ENCODE peak calls at places on chromosomes 5 and 9, in five cellular contexts. S, F, Z, Y and D are unnamed samples.

GRCh38 chr5:97658116-97658900 is 475.3 kb upstream of the RIOK2 start:
- DNase-seq in S (no peak), F (peak; percentile 28), Z (no peak), Y (no peak), D (no peak)

GRCh38 chr5:129973716-129974426 is 69.6 kb downstream of the CHSY3 start:
- DNase-seq in S (no peak), F (peak; percentile 8), Z (no peak), Y (no peak), D (no peak)

GRCh38 chr5:173056783-173057061 is 570 bp downstream of the CREBRF start:
- DNase-seq in S (no peak), F (no peak), Z (no peak), Y (no peak), D (no peak)

GRCh38 chr5:131979816-131980215 is 31.6 kb downstream of the ACSL6 start:
- DNase-seq in S (peak; percentile 16), F (no peak), Z (no peak), Y (no peak), D (no peak)

GRCh38 chr9:109520475-109521132 is 22.5 kb upstream of the PTPN3 start:
- DNase-seq in S (no peak), F (peak; percentile 84), Z (peak; percentile 64), Y (peak; percentile 51), D (peak; percentile 78)

GRCh38 chr5:73638344-73639095 is 12.5 kb downstream of the ARHGEF28 start:
- DNase-seq in S (no peak), F (peak; percentile 86), Z (no peak), Y (no peak), D (peak; percentile 97)

GRCh38 chr9:129682381-129682780 is 16.9 kb downstream of the PRRX2 start:
- DNase-seq in S (no peak), F (no peak), Z (no peak), Y (no peak), D (no peak)

GRCh38 chr5:125484272-125485002 is 738.0 kb upstream of the ZNF608 start:
- DNase-seq in S (peak; percentile 62), F (peak; percentile 90), Z (no peak), Y (no peak), D (peak; percentile 95)

GRCh38 chr9:105232207-105232606 is 12.2 kb upstream of the SLC44A1 start:
- DNase-seq in S (no peak), F (no peak), Z (no peak), Y (no peak), D (peak; percentile 23)

GRCh38 chr5:90792725-90793124 is 234.1 kb downstream of the ADGRV1 start:
- DNase-seq in S (no peak), F (peak; percentile 25), Z (no peak), Y (no peak), D (peak; percentile 33)

GRCh38 chr9:115880221-115880620 is 273.4 kb upstream of the PAPPA start:
- DNase-seq in S (no peak), F (no peak), Z (no peak), Y (no peak), D (no peak)

GRCh38 chr5:137727623-137728022 is 8.3 kb downstream of the KLHL3 start:
- DNase-seq in S (no peak), F (no peak), Z (no peak), Y (no peak), D (peak; percentile 65)

GRCh38 chr5:56350595-56351170 is 117.6 kb upstream of the ANKRD55 start:
- DNase-seq in S (no peak), F (peak; percentile 81), Z (no peak), Y (no peak), D (peak; percentile 98)

GRCh38 chr9:81787747-81788632 is 98.6 kb upstream of the TLE1 start:
- DNase-seq in S (no peak), F (peak; percentile 69), Z (no peak), Y (no peak), D (peak; percentile 98)

GRCh38 chr5:142915840-142916424 is 145.8 kb downstream of the ARHGAP26 start:
- DNase-seq in S (no peak), F (peak; percentile 62), Z (peak; percentile 31), Y (peak; percentile 26), D (peak; percentile 62)

GRCh38 chr5:172795401-172795977 is 24.5 kb upstream of the DUSP1 start:
- DNase-seq in S (peak; percentile 83), F (no peak), Z (no peak), Y (no peak), D (peak; percentile 84)

GRCh38 chr5:43367909-43368648 is 44.1 kb downstream of the CCL28 start:
- DNase-seq in S (no peak), F (no peak), Z (no peak), Y (no peak), D (no peak)

GRCh38 chr5:76337949-76338589 is 65.0 kb upstream of the IQGAP2 start:
- DNase-seq in S (no peak), F (peak; percentile 70), Z (peak; percentile 44), Y (peak; percentile 17), D (peak; percentile 74)

GRCh38 chr9:121995997-121996396 is 97.1 kb downstream of the TTLL11 start:
- DNase-seq in S (no peak), F (no peak), Z (no peak), Y (no peak), D (no peak)

GRCh38 chr5:94021246-94021645 is 279.8 kb upstream of the POU5F2 start:
- DNase-seq in S (no peak), F (peak; percentile 85), Z (no peak), Y (no peak), D (peak; percentile 97)

GRCh38 chr9:135223831-135224230 is 136.4 kb downstream of the OLFM1 start:
- DNase-seq in S (peak; percentile 61), F (no peak), Z (no peak), Y (no peak), D (no peak)

GRCh38 chr9:35311891-35312639 is 150.3 kb downstream of the UNC13B start:
- DNase-seq in S (no peak), F (no peak), Z (no peak), Y (no peak), D (no peak)

GRCh38 chr9:123336959-123337358 is 19.0 kb upstream of the CRB2 start:
- DNase-seq in S (no peak), F (no peak), Z (no peak), Y (no peak), D (no peak)

GRCh38 chr9:8822667-8823025 is 1023.1 kb upstream of the DMAC1 start:
- DNase-seq in S (no peak), F (no peak), Z (no peak), Y (no peak), D (peak; percentile 91)